ENCODE peak calls at places on chromosomes 7 and 10, in ten cellular contexts. K, C, X, H, G, F, E, S, U and P are unnamed samples. For H3K9me3, the result is how much of the 10 kb centered on the place peaks cover.

GRCh38 chr7:768881-769504 is 41.9 kb upstream of the PRKAR1B start:
- DNase-seq in K (no peak), C (no peak), X (no peak), S (no peak), U (peak), G (peak), F (peak), E (no peak), H (no peak), P (no peak)

GRCh38 chr7:8109196-8110022 is 140.8 kb downstream of the GLCCI1 start:
- DNase-seq in F (no peak), K (no peak), H (no peak), G (no peak), C (no peak), E (no peak), S (no peak), X (no peak), U (no peak), P (no peak)

GRCh38 chr10:11639346-11639745 is 27.9 kb upstream of the USP6NL start:
- DNase-seq in F (no peak), S (no peak), C (no peak), X (no peak), U (no peak), H (no peak), K (no peak), G (no peak), E (no peak), P (no peak)

GRCh38 chr10:34473174-34474059 is 341.7 kb downstream of the PARD3 start:
- DNase-seq in F (peak), G (no peak), K (no peak), X (no peak), U (no peak), E (no peak), S (no peak), H (no peak), C (no peak), P (no peak)

GRCh38 chr7:50664461-50664922 is 99.3 kb upstream of the DDC start:
- DNase-seq in H (peak), C (no peak), K (no peak), G (no peak), S (peak), F (no peak), X (no peak), U (no peak), E (no peak), P (no peak)

GRCh38 chr7:128891110-128891941 is 19.2 kb downstream of the KCP start:
- DNase-seq in E (no peak), X (no peak), S (no peak), U (peak), G (no peak), K (no peak), H (no peak), F (no peak), C (peak), P (no peak)

GRCh38 chr10:69499726-69500689 is 48.7 kb downstream of the TSPAN15 start:
- DNase-seq in C (peak), E (no peak), S (no peak), X (no peak), K (no peak), G (peak), H (no peak), U (no peak), F (no peak), P (no peak)

GRCh38 chr7:26636808-26637207 is 227.6 kb downstream of the SKAP2 start:
- DNase-seq in G (no peak), K (no peak), C (no peak), E (no peak), F (no peak), S (no peak), U (no peak), X (no peak), H (no peak), P (no peak)

GRCh38 chr7:116762951-116763350 is 91.0 kb downstream of the MET start:
- DNase-seq in U (peak), F (no peak), C (no peak), X (no peak), G (no peak), H (no peak), E (no peak), S (no peak), K (no peak), P (no peak)

GRCh38 chr10:25068152-25069058 is 52.0 kb downstream of the THNSL1 start:
- DNase-seq in K (no peak), H (peak), S (no peak), C (no peak), F (no peak), E (no peak), U (no peak), X (no peak), G (no peak), P (no peak)

GRCh38 chr10:72744566-72744965 is 52.6 kb downstream of the MCU start:
- DNase-seq in H (no peak), C (no peak), K (no peak), X (no peak), E (no peak), S (no peak), F (no peak), G (no peak), U (no peak), P (no peak)

GRCh38 chr10:116702165-116702564 is 40.2 kb downstream of the HSPA12A start:
- DNase-seq in K (no peak), S (no peak), C (no peak), X (no peak), H (no peak), U (no peak), E (peak), G (no peak), F (no peak), P (no peak)

GRCh38 chr10:92763634-92764155 is 73.9 kb downstream of the HHEX start:
- DNase-seq in S (no peak), F (no peak), X (no peak), K (no peak), G (no peak), H (no peak), U (no peak), C (no peak), E (no peak), P (no peak)

GRCh38 chr7:129225206-129225930 is 538 bp downstream of the AHCYL2 start:
- DNase-seq in H (no peak), K (no peak), G (peak), F (peak), S (peak), U (peak), E (peak), C (peak), X (peak), P (peak)

GRCh38 chr7:8714791-8715190 is 281.4 kb downstream of the NXPH1 start:
- DNase-seq in X (no peak), F (no peak), U (no peak), S (no peak), C (no peak), K (no peak), H (no peak), G (no peak), E (no peak), P (no peak)

GRCh38 chr7:95686109-95686508 is 86.2 kb upstream of the DYNC1I1 start:
- DNase-seq in F (peak), K (peak), X (peak), S (peak), C (no peak), U (peak), E (peak), H (no peak), G (peak), P (no peak)

GRCh38 chr7:43847496-43847895 is 21.8 kb downstream of the MRPS24 start:
- DNase-seq in K (no peak), X (no peak), E (no peak), H (no peak), G (no peak), F (no peak), S (no peak), U (no peak), C (no peak), P (no peak)

GRCh38 chr10:96266118-96266770 is 5.1 kb downstream of the BLNK start:
- DNase-seq in G (no peak), F (no peak), U (no peak), K (no peak), C (no peak), E (no peak), H (no peak), S (no peak), X (no peak), P (no peak)

GRCh38 chr10:119849031-119849789 is 23.4 kb downstream of the MCMBP start:
- DNase-seq in F (no peak), G (no peak), U (no peak), K (no peak), C (no peak), E (no peak), H (peak), X (no peak), S (no peak), P (no peak)

GRCh38 chr10:8269976-8270375 is 215.5 kb downstream of the GATA3 start:
- DNase-seq in U (no peak), F (no peak), E (no peak), C (no peak), X (no peak), G (no peak), S (no peak), H (no peak), K (no peak), P (no peak)

GRCh38 chr7:33710608-33711007 is 194.7 kb upstream of the BMPER start:
- DNase-seq in G (no peak), F (no peak), C (no peak), S (no peak), X (no peak), E (no peak), U (peak), K (no peak), H (no peak), P (no peak)

GRCh38 chr10:80464557-80465466 is 10.7 kb downstream of the TSPAN14 start:
- DNase-seq in E (no peak), K (no peak), C (peak), X (no peak), U (no peak), S (no peak), H (no peak), G (peak), F (peak), P (no peak)

GRCh38 chr10:120789292-120789691 is 61.9 kb upstream of the WDR11 start:
- DNase-seq in S (no peak), F (no peak), E (no peak), H (no peak), G (no peak), K (no peak), C (no peak), X (no peak), U (no peak), P (no peak)

GRCh38 chr10:24645784-24646183 is 77.9 kb downstream of the ARHGAP21 start:
- DNase-seq in E (no peak), G (no peak), C (no peak), H (no peak), S (peak), K (no peak), X (no peak), U (no peak), F (no peak), P (peak)

GRCh38 chr10:125639846-125640245 is 43.1 kb downstream of the TEX36 start:
- DNase-seq in S (no peak), C (no peak), E (no peak), H (no peak), K (no peak), X (no peak), F (no peak), G (no peak), U (no peak), P (no peak)

GRCh38 chr10:1063232-1063862 is 7.2 kb downstream of the WDR37 start:
- DNase-seq in K (no peak), H (no peak), E (no peak), U (no peak), F (no peak), X (no peak), G (no peak), S (peak), C (no peak), P (peak)

GRCh38 chr7:13240349-13240748 is 552.9 kb downstream of the ARL4A start:
- DNase-seq in F (no peak), E (no peak), K (no peak), G (no peak), C (no peak), X (peak), S (no peak), U (no peak), H (no peak), P (no peak)

GRCh38 chr7:92763636-92764423 is 72.5 kb downstream of the CDK6 start:
- DNase-seq in G (no peak), H (peak), U (peak), X (peak), C (no peak), E (no peak), S (no peak), F (no peak), K (no peak), P (no peak)

GRCh38 chr10:105159268-105159667 is 518.2 kb downstream of the SORCS3 start:
- DNase-seq in C (no peak), F (no peak), G (no peak), K (no peak), E (no peak), U (no peak), S (no peak), X (no peak), H (no peak), P (no peak)

GRCh38 chr7:66921396-66921917 is 432 bp downstream of the TMEM248 start:
- DNase-seq in E (peak), G (peak), S (no peak), C (peak), U (no peak), X (no peak), K (no peak), H (no peak), F (peak), P (no peak)

GRCh38 chr10:127398140-127398966 is 150.8 kb upstream of the NPS start:
- DNase-seq in K (no peak), F (no peak), E (no peak), H (no peak), U (no peak), C (no peak), S (no peak), X (no peak), G (no peak), P (no peak)

GRCh38 chr7:100722480-100723212 is 2.4 kb downstream of the EPO start:
- DNase-seq in E (no peak), H (no peak), U (no peak), C (no peak), S (no peak), F (no peak), G (no peak), X (no peak), K (no peak), P (no peak)

GRCh38 chr7:100720645-100721504 is 607 bp downstream of the EPO start:
- DNase-seq in G (no peak), E (no peak), U (no peak), X (no peak), K (no peak), F (peak), C (no peak), H (no peak), S (no peak), P (no peak)

GRCh38 chr7:100719523-100720319 is 547 bp upstream of the EPO start:
- DNase-seq in F (no peak), X (no peak), C (no peak), K (no peak), H (no peak), S (no peak), U (no peak), E (no peak), G (no peak), P (no peak)

GRCh38 chr7:100721505-100721812 is 1.2 kb downstream of the EPO start:
- DNase-seq in H (no peak), U (no peak), S (no peak), E (no peak), K (no peak), F (no peak), X (no peak), C (no peak), G (no peak), P (no peak)

GRCh38 chr7:100720320-100720644 is at the start of gene EPO:
- DNase-seq in K (no peak), S (no peak), G (no peak), E (no peak), H (no peak), F (peak), X (no peak), C (no peak), U (no peak), P (no peak)
- H3K4me3 ChIP-seq in K (no peak), S (no peak), G (peak), E (no peak), H (no peak), F (peak), X (peak), C (no peak), U (no peak), P (no peak)

DNA sequence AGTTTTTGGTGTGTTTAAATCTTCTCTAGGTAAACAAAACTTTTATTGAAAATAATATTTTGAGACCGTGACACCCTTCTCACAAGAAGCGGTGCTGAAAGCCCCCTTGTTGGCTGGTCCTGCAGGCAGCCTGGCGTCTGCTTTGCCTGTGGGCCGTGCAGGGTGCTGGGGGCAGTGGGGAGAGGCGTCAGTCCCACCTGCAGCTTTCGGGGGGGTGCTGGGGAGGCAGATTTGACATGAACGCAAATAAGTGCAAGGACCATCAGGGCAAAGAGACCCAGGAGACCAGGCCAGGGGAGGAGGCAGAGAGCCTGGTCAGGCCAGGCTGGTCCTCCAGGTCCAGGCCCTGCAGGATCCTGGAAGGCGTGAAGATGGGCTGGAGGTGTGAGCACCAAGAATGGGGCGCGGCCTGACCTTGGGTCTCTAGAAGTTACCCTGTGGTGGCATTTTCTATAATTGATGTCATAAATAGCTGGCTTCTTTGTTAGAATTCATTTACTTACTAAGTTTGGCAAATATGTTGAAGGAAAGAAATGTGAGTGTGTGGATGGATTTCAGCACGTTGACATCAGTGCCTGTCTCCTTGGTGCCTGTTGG is 81.6 kb downstream of the MGMT start:
- DNase-seq in S (no peak), X (no peak), G (no peak), E (no peak), U (no peak), H (no peak), F (no peak), C (no peak), K (no peak), P (no peak)
- H3K9me3 ChIP-seq in S (under half), X (under half), G (under half), E (under half), U (under half), H (under half), F (under half), C (under half), K (under half), P (under half)

DNA sequence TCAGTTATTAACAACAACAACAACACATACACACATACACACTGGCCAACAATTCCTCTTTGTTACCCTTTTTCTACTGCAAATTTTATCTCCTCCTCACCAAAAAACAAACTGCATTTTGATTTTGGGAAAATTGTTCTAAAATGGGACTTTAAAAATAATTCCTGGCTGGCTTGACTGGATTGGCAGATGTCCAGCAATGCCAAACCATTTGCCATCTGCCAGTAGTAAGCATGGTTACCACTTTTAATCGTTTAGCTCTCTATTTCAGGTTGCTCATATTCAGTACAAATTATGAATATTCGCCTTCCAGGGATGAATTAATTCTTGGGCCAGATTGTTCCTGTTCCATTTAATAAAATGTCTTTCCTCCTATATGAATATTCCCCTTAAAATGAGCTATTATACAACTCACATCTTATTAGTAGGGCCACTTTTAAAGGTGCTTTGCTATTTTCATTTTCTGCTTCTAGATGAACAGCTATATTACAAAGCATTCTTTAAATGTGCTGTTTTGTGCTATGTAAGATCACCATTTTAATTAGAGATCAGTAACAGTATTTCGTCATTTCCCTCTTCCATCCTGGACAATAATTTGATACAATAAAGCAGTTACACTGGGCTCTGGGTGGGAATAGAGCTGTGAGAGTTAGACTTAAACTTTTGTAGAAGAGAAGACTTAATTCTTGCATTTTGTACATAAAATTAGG is 35.6 kb downstream of the SMNDC1 start:
- DNase-seq in X (no peak), S (no peak), G (no peak), C (no peak), U (no peak), K (no peak), E (no peak), H (no peak), F (no peak), P (no peak)
- H3K27ac ChIP-seq in X (no peak), S (no peak), G (peak), C (peak), U (no peak), K (peak), E (peak), H (no peak), F (peak), P (peak)

GRCh38 chr10:74011016-74011415 is 13.1 kb downstream of the VCL start:
- DNase-seq in E (no peak), K (no peak), G (no peak), X (no peak), H (no peak), S (no peak), U (no peak), F (no peak), C (no peak), P (no peak)
- H3K4me3 ChIP-seq in E (no peak), K (peak), G (no peak), X (no peak), H (no peak), S (no peak), U (no peak), F (no peak), C (no peak), P (no peak)

GRCh38 chr7:63073736-63074135 is 924.9 kb upstream of the ZNF722 start:
- DNase-seq in E (peak), K (no peak), G (no peak), H (peak), U (no peak), X (no peak), F (no peak), C (no peak), S (no peak), P (no peak)
- H3K9me3 ChIP-seq in E (under half), K (under half), G (under half), H (under half), U (under half), X (under half), F (under half), C (under half), S (under half), P (under half)

GRCh38 chr7:118586248-118586647 is 361.7 kb downstream of the ANKRD7 start:
- DNase-seq in H (no peak), K (no peak), F (no peak), E (no peak), C (no peak), G (no peak), X (no peak), U (no peak), S (no peak), P (no peak)

GRCh38 chr7:118575393-118575948 is 351.0 kb downstream of the ANKRD7 start:
- DNase-seq in U (no peak), F (no peak), K (no peak), S (no peak), C (no peak), X (no peak), G (no peak), E (no peak), H (no peak), P (no peak)

GRCh38 chr7:118583651-118584050 is 359.1 kb downstream of the ANKRD7 start:
- DNase-seq in X (no peak), U (no peak), G (no peak), F (no peak), S (no peak), K (no peak), C (no peak), H (no peak), E (no peak), P (no peak)

DNA sequence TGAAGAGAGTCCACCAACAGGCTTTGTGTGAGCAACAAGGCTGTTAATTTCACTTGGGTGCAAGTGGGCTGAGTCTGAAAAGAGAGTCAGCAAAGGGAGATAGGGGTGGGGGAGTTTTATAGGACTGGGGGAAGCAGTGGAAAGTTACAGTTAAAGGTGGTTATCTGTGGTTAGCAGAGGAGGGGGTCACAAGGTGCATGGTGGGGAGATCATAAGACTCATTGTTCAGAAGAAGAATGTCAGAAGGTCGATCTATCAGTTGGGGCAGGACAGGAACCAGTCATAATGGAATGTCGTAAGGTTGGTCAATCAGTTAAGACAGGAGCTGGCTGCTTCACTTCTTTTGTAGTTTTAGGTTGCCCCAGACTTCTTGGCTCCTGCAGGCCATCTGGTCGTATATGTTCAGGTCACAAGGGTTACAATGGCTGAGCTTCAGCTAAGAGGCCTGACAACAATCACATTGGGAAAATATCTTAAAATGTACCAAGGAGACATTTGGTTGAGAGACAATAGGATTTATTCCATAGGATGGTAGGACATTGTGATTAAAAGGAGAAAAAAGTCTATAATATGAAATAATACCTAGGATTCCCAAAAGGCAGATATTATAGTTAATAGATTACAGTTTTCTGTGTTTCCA is 356.4 kb downstream of the ANKRD7 start:
- DNase-seq in E (no peak), C (no peak), S (no peak), F (no peak), H (no peak), U (no peak), G (no peak), X (no peak), K (no peak), P (no peak)
- H3K27ac ChIP-seq in E (no peak), C (no peak), S (no peak), F (no peak), H (no peak), U (no peak), G (no peak), X (no peak), K (no peak), P (no peak)